ENCODE peak calls at places on chromosomes 1 and 21, in nine cellular contexts. One of them, this sample, is unnamed.

GRCh38 chr1:157711802-157712201 is 11.2 kb upstream of the FCRL3 start:
- DNase-seq in tibial artery: no peak
- DNase-seq in body of pancreas: no peak
- DNase-seq in cardiac fibroblast: no peak
- DNase-seq in fibroblast of mammary gland: no peak
- DNase-seq in cardiac muscle cell: no peak
- DNase-seq in left ventricle myocardium inferior: no peak
- DNase-seq in adrenal gland: no peak
- DNase-seq in astrocyte of the spinal cord: no peak
- DNase-seq in this sample: no peak

GRCh38 chr1:232269988-232270387 is 359.9 kb downstream of the SIPA1L2 start:
- DNase-seq in body of pancreas: no peak
- DNase-seq in left ventricle myocardium inferior: no peak
- DNase-seq in fibroblast of mammary gland: no peak
- DNase-seq in cardiac fibroblast: no peak
- DNase-seq in astrocyte of the spinal cord: no peak
- DNase-seq in adrenal gland: no peak
- DNase-seq in cardiac muscle cell: no peak
- DNase-seq in tibial artery: no peak
- DNase-seq in this sample: no peak

GRCh38 chr1:211524521-211524920 is 32.6 kb upstream of the RD3 start:
- DNase-seq in cardiac fibroblast: no peak
- DNase-seq in fibroblast of mammary gland: no peak
- DNase-seq in cardiac muscle cell: no peak
- DNase-seq in astrocyte of the spinal cord: no peak
- DNase-seq in body of pancreas: no peak
- DNase-seq in left ventricle myocardium inferior: no peak
- DNase-seq in adrenal gland: no peak
- DNase-seq in tibial artery: no peak
- DNase-seq in this sample: no peak

GRCh38 chr1:176701151-176701866 is 238.3 kb downstream of the PAPPA2 start:
- DNase-seq in body of pancreas: no peak
- DNase-seq in astrocyte of the spinal cord: no peak
- DNase-seq in fibroblast of mammary gland: no peak
- DNase-seq in cardiac muscle cell: no peak
- DNase-seq in cardiac fibroblast: no peak
- DNase-seq in tibial artery: no peak
- DNase-seq in left ventricle myocardium inferior: no peak
- DNase-seq in adrenal gland: no peak
- DNase-seq in this sample: peak

GRCh38 chr21:45580576-45581321 is 38.5 kb upstream of the SLC19A1 start:
- DNase-seq in fibroblast of mammary gland: no peak
- DNase-seq in astrocyte of the spinal cord: no peak
- DNase-seq in body of pancreas: no peak
- DNase-seq in cardiac muscle cell: no peak
- DNase-seq in left ventricle myocardium inferior: no peak
- DNase-seq in cardiac fibroblast: no peak
- DNase-seq in adrenal gland: no peak
- DNase-seq in tibial artery: peak
- DNase-seq in this sample: no peak

GRCh38 chr1:33137800-33138199 is 44.0 kb downstream of the TRIM62 start:
- DNase-seq in left ventricle myocardium inferior: peak
- DNase-seq in cardiac fibroblast: peak
- DNase-seq in fibroblast of mammary gland: peak
- DNase-seq in adrenal gland: no peak
- DNase-seq in tibial artery: no peak
- DNase-seq in astrocyte of the spinal cord: no peak
- DNase-seq in cardiac muscle cell: peak
- DNase-seq in body of pancreas: no peak
- DNase-seq in this sample: no peak

GRCh38 chr1:178075323-178075722 is 18.6 kb upstream of the RASAL2 start:
- DNase-seq in fibroblast of mammary gland: no peak
- DNase-seq in cardiac muscle cell: peak
- DNase-seq in left ventricle myocardium inferior: no peak
- DNase-seq in cardiac fibroblast: peak
- DNase-seq in body of pancreas: no peak
- DNase-seq in tibial artery: no peak
- DNase-seq in astrocyte of the spinal cord: no peak
- DNase-seq in adrenal gland: no peak
- DNase-seq in this sample: no peak

GRCh38 chr1:110208916-110209650 is 1.0 kb upstream of the KCNC4 start:
- DNase-seq in adrenal gland: no peak
- DNase-seq in tibial artery: no peak
- DNase-seq in fibroblast of mammary gland: no peak
- DNase-seq in cardiac muscle cell: no peak
- DNase-seq in body of pancreas: peak
- DNase-seq in cardiac fibroblast: no peak
- DNase-seq in left ventricle myocardium inferior: no peak
- DNase-seq in astrocyte of the spinal cord: no peak
- DNase-seq in this sample: no peak

GRCh38 chr1:173420330-173420806 is 56.8 kb upstream of the PRDX6 start:
- DNase-seq in left ventricle myocardium inferior: peak
- DNase-seq in body of pancreas: peak
- DNase-seq in astrocyte of the spinal cord: peak
- DNase-seq in tibial artery: no peak
- DNase-seq in adrenal gland: peak
- DNase-seq in cardiac muscle cell: peak
- DNase-seq in fibroblast of mammary gland: peak
- DNase-seq in cardiac fibroblast: peak
- DNase-seq in this sample: peak

GRCh38 chr1:19861034-19861433 is 21.2 kb upstream of the OTUD3 start:
- DNase-seq in left ventricle myocardium inferior: no peak
- DNase-seq in astrocyte of the spinal cord: no peak
- DNase-seq in body of pancreas: no peak
- DNase-seq in fibroblast of mammary gland: peak
- DNase-seq in cardiac muscle cell: peak
- DNase-seq in cardiac fibroblast: peak
- DNase-seq in tibial artery: no peak
- DNase-seq in adrenal gland: no peak
- DNase-seq in this sample: no peak

GRCh38 chr1:233907139-233907538 is 2.7 kb downstream of the SLC35F3 start:
- DNase-seq in astrocyte of the spinal cord: no peak
- DNase-seq in left ventricle myocardium inferior: no peak
- DNase-seq in cardiac muscle cell: no peak
- DNase-seq in body of pancreas: no peak
- DNase-seq in tibial artery: no peak
- DNase-seq in adrenal gland: no peak
- DNase-seq in fibroblast of mammary gland: no peak
- DNase-seq in cardiac fibroblast: no peak
- DNase-seq in this sample: no peak

GRCh38 chr1:99677416-99677815 is 31.5 kb downstream of the PALMD start:
- DNase-seq in cardiac fibroblast: no peak
- DNase-seq in body of pancreas: no peak
- DNase-seq in tibial artery: no peak
- DNase-seq in adrenal gland: no peak
- DNase-seq in cardiac muscle cell: no peak
- DNase-seq in fibroblast of mammary gland: no peak
- DNase-seq in astrocyte of the spinal cord: no peak
- DNase-seq in left ventricle myocardium inferior: no peak
- DNase-seq in this sample: no peak

GRCh38 chr1:203402609-203403337 is 51.9 kb upstream of the FMOD start:
- DNase-seq in fibroblast of mammary gland: peak
- DNase-seq in cardiac fibroblast: peak
- DNase-seq in left ventricle myocardium inferior: no peak
- DNase-seq in astrocyte of the spinal cord: peak
- DNase-seq in adrenal gland: no peak
- DNase-seq in cardiac muscle cell: peak
- DNase-seq in body of pancreas: no peak
- DNase-seq in tibial artery: no peak
- DNase-seq in this sample: no peak

GRCh38 chr1:209808059-209808494 is 2.1 kb upstream of the IRF6 start:
- DNase-seq in cardiac fibroblast: peak
- DNase-seq in astrocyte of the spinal cord: peak
- DNase-seq in fibroblast of mammary gland: peak
- DNase-seq in body of pancreas: peak
- DNase-seq in tibial artery: no peak
- DNase-seq in left ventricle myocardium inferior: peak
- DNase-seq in adrenal gland: peak
- DNase-seq in cardiac muscle cell: peak
- DNase-seq in this sample: peak

GRCh38 chr21:38900499-38900898 is 94.8 kb downstream of the ETS2 start:
- DNase-seq in tibial artery: no peak
- DNase-seq in fibroblast of mammary gland: no peak
- DNase-seq in adrenal gland: no peak
- DNase-seq in left ventricle myocardium inferior: no peak
- DNase-seq in body of pancreas: no peak
- DNase-seq in astrocyte of the spinal cord: no peak
- DNase-seq in cardiac fibroblast: no peak
- DNase-seq in cardiac muscle cell: no peak
- DNase-seq in this sample: no peak

GRCh38 chr1:17429183-17429582 is 10.3 kb downstream of the RCC2 start:
- DNase-seq in fibroblast of mammary gland: no peak
- DNase-seq in cardiac muscle cell: no peak
- DNase-seq in tibial artery: no peak
- DNase-seq in adrenal gland: no peak
- DNase-seq in body of pancreas: no peak
- DNase-seq in left ventricle myocardium inferior: no peak
- DNase-seq in astrocyte of the spinal cord: no peak
- DNase-seq in cardiac fibroblast: no peak
- DNase-seq in this sample: no peak

GRCh38 chr1:66535149-66535548 is 1.2 kb downstream of the SGIP1 start:
- DNase-seq in cardiac fibroblast: no peak
- DNase-seq in astrocyte of the spinal cord: no peak
- DNase-seq in body of pancreas: no peak
- DNase-seq in tibial artery: no peak
- DNase-seq in adrenal gland: no peak
- DNase-seq in left ventricle myocardium inferior: no peak
- DNase-seq in fibroblast of mammary gland: no peak
- DNase-seq in cardiac muscle cell: no peak
- DNase-seq in this sample: no peak

GRCh38 chr1:184237588-184237987 is 149.2 kb upstream of the C1orf21 start:
- DNase-seq in cardiac muscle cell: no peak
- DNase-seq in left ventricle myocardium inferior: no peak
- DNase-seq in tibial artery: no peak
- DNase-seq in astrocyte of the spinal cord: no peak
- DNase-seq in body of pancreas: no peak
- DNase-seq in cardiac fibroblast: no peak
- DNase-seq in fibroblast of mammary gland: no peak
- DNase-seq in adrenal gland: no peak
- DNase-seq in this sample: no peak

GRCh38 chr1:184241446-184241845 is 145.4 kb upstream of the C1orf21 start:
- DNase-seq in adrenal gland: no peak
- DNase-seq in body of pancreas: no peak
- DNase-seq in fibroblast of mammary gland: no peak
- DNase-seq in cardiac muscle cell: no peak
- DNase-seq in left ventricle myocardium inferior: no peak
- DNase-seq in astrocyte of the spinal cord: no peak
- DNase-seq in cardiac fibroblast: no peak
- DNase-seq in tibial artery: no peak
- DNase-seq in this sample: no peak

GRCh38 chr1:184244962-184245361 is 141.9 kb upstream of the C1orf21 start:
- DNase-seq in cardiac fibroblast: no peak
- DNase-seq in left ventricle myocardium inferior: no peak
- DNase-seq in fibroblast of mammary gland: no peak
- DNase-seq in body of pancreas: no peak
- DNase-seq in adrenal gland: no peak
- DNase-seq in tibial artery: no peak
- DNase-seq in cardiac muscle cell: no peak
- DNase-seq in astrocyte of the spinal cord: no peak
- DNase-seq in this sample: no peak

GRCh38 chr1:184242507-184242943 is 144.3 kb upstream of the C1orf21 start:
- DNase-seq in left ventricle myocardium inferior: no peak
- DNase-seq in fibroblast of mammary gland: peak
- DNase-seq in tibial artery: no peak
- DNase-seq in cardiac muscle cell: peak
- DNase-seq in cardiac fibroblast: peak
- DNase-seq in adrenal gland: peak
- DNase-seq in body of pancreas: peak
- DNase-seq in astrocyte of the spinal cord: peak
- DNase-seq in this sample: peak
- TF ChIP-seq CTCF in left ventricle myocardium inferior: peak
- TF ChIP-seq CTCF in fibroblast of mammary gland: peak
- TF ChIP-seq CTCF in tibial artery: no peak
- TF ChIP-seq CTCF in cardiac muscle cell: no peak
- TF ChIP-seq CTCF in cardiac fibroblast: no peak
- TF ChIP-seq CTCF in adrenal gland: peak
- TF ChIP-seq CTCF in body of pancreas: peak
- TF ChIP-seq CTCF in astrocyte of the spinal cord: no peak
- TF ChIP-seq CTCF in this sample: peak

DNA sequence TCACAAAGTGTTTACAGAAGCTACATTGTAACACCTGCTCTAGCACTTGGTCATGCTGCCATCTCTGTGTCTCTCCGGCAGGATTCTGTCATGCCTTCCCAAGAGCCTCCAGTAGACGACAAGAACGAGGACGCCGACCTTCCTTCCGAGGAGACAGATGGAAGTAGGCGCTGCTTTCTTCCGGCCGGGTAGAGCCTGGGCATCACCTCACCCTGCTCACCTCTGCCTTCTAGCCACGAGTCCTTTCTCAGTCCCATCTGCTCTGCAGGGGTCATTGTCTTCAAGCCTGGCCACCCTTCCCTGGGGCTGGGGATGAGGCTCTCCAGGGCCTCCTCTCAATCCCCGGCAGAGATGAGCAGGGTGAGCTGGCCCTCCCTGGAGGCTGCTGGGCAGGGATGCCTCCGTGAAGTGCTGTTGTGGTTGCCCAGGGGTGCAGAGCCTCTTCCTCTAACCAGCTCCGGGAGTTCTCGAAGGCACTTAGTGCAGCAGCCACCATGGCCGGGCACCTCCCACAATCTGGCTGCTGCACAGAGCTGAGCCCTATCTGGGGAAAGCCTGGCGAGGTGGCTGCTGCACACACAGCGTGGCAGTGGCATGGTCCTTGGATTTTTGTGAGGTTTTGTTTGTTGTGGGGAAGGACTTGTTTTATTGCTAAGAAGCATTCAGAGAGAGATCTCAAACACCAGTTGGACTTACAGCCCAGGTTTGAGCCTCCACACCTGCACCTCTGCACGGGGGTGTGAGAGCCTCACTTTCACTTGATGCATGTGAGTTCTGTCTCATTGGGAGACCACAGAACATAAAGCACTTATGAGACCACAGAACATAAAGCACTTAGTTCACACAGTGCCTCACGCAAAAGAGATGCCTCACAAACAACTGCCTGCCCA is 48.4 kb downstream of the FAAP20 start:
- DNase-seq in cardiac fibroblast: no peak
- DNase-seq in tibial artery: no peak
- DNase-seq in body of pancreas: no peak
- DNase-seq in astrocyte of the spinal cord: no peak
- DNase-seq in cardiac muscle cell: no peak
- DNase-seq in adrenal gland: no peak
- DNase-seq in fibroblast of mammary gland: no peak
- DNase-seq in left ventricle myocardium inferior: peak
- DNase-seq in this sample: no peak
- H3K4me3 ChIP-seq in cardiac fibroblast: no peak
- H3K4me3 ChIP-seq in tibial artery: no peak
- H3K4me3 ChIP-seq in body of pancreas: no peak
- H3K4me3 ChIP-seq in astrocyte of the spinal cord: no peak
- H3K4me3 ChIP-seq in cardiac muscle cell: no peak
- H3K4me3 ChIP-seq in adrenal gland: no peak
- H3K4me3 ChIP-seq in fibroblast of mammary gland: no peak
- H3K4me3 ChIP-seq in left ventricle myocardium inferior: no peak
- H3K4me3 ChIP-seq in this sample: no peak

GRCh38 chr1:6082430-6082971 is 36.8 kb downstream of the KCNAB2 start:
- DNase-seq in astrocyte of the spinal cord: no peak
- DNase-seq in fibroblast of mammary gland: peak
- DNase-seq in body of pancreas: no peak
- DNase-seq in left ventricle myocardium inferior: no peak
- DNase-seq in tibial artery: no peak
- DNase-seq in cardiac muscle cell: peak
- DNase-seq in adrenal gland: no peak
- DNase-seq in cardiac fibroblast: peak
- DNase-seq in this sample: no peak
- TF ChIP-seq CTCF in astrocyte of the spinal cord: peak
- TF ChIP-seq CTCF in fibroblast of mammary gland: peak
- TF ChIP-seq CTCF in body of pancreas: peak
- TF ChIP-seq CTCF in left ventricle myocardium inferior: peak
- TF ChIP-seq CTCF in tibial artery: no peak
- TF ChIP-seq CTCF in cardiac muscle cell: peak
- TF ChIP-seq CTCF in adrenal gland: no peak
- TF ChIP-seq CTCF in cardiac fibroblast: peak
- TF ChIP-seq CTCF in this sample: peak

GRCh38 chr1:1032428-1032827 is 12.5 kb downstream of the AGRN start:
- DNase-seq in body of pancreas: peak
- DNase-seq in astrocyte of the spinal cord: no peak
- DNase-seq in tibial artery: no peak
- DNase-seq in adrenal gland: peak
- DNase-seq in left ventricle myocardium inferior: no peak
- DNase-seq in fibroblast of mammary gland: no peak
- DNase-seq in cardiac muscle cell: no peak
- DNase-seq in cardiac fibroblast: no peak
- DNase-seq in this sample: no peak
- H3K4me3 ChIP-seq in body of pancreas: no peak
- H3K4me3 ChIP-seq in astrocyte of the spinal cord: no peak
- H3K4me3 ChIP-seq in tibial artery: no peak
- H3K4me3 ChIP-seq in adrenal gland: no peak
- H3K4me3 ChIP-seq in left ventricle myocardium inferior: peak
- H3K4me3 ChIP-seq in fibroblast of mammary gland: no peak
- H3K4me3 ChIP-seq in cardiac muscle cell: no peak
- H3K4me3 ChIP-seq in cardiac fibroblast: peak
- H3K4me3 ChIP-seq in this sample: peak